ENCODE peak calls at places on chromosomes 3 and 15, in six cellular contexts. One of them, this sample, is unnamed.

GRCh38 chr3:117355566-117355965 is 646.0 kb downstream of the TUSC7 start:
- DNase-seq in foreskin fibroblast: peak; percentile 34
- DNase-seq in neural crest cell: no peak
- DNase-seq in H9: peak; percentile 45
- DNase-seq in choroid plexus epithelial cell: peak; percentile 28
- DNase-seq in WTC11: peak; percentile 49
- DNase-seq in this sample: peak; percentile 22

GRCh38 chr15:83512459-83512858 is 65.3 kb downstream of the SH3GL3 start:
- DNase-seq in choroid plexus epithelial cell: no peak
- DNase-seq in H9: peak; percentile 42
- DNase-seq in WTC11: no peak
- DNase-seq in foreskin fibroblast: no peak
- DNase-seq in neural crest cell: no peak
- DNase-seq in this sample: no peak

GRCh38 chr3:134601539-134602439 is 49.0 kb downstream of the KY start:
- DNase-seq in WTC11: peak; percentile 77
- DNase-seq in foreskin fibroblast: peak; percentile 82
- DNase-seq in H9: peak; percentile 84
- DNase-seq in neural crest cell: peak; percentile 72
- DNase-seq in choroid plexus epithelial cell: peak; percentile 87
- DNase-seq in this sample: no peak

GRCh38 chr3:140695361-140696061 is 17.6 kb downstream of the TRIM42 start:
- DNase-seq in foreskin fibroblast: no peak
- DNase-seq in WTC11: no peak
- DNase-seq in H9: no peak
- DNase-seq in choroid plexus epithelial cell: peak; percentile 5
- DNase-seq in neural crest cell: no peak
- DNase-seq in this sample: no peak

GRCh38 chr3:39269528-39269927 is 10.3 kb downstream of the CX3CR1 start:
- DNase-seq in foreskin fibroblast: no peak
- DNase-seq in choroid plexus epithelial cell: no peak
- DNase-seq in H9: peak; percentile 4
- DNase-seq in WTC11: no peak
- DNase-seq in neural crest cell: no peak
- DNase-seq in this sample: no peak

GRCh38 chr3:109618766-109619378 is 281.5 kb upstream of the DPPA4 start:
- DNase-seq in WTC11: no peak
- DNase-seq in foreskin fibroblast: no peak
- DNase-seq in neural crest cell: no peak
- DNase-seq in H9: no peak
- DNase-seq in choroid plexus epithelial cell: no peak
- DNase-seq in this sample: no peak

GRCh38 chr3:137199678-137200077 is 241.9 kb downstream of the IL20RB start:
- DNase-seq in WTC11: no peak
- DNase-seq in H9: no peak
- DNase-seq in choroid plexus epithelial cell: no peak
- DNase-seq in foreskin fibroblast: no peak
- DNase-seq in neural crest cell: no peak
- DNase-seq in this sample: no peak

GRCh38 chr3:13419356-13420050 is 619 bp downstream of the NUP210 start:
- DNase-seq in foreskin fibroblast: peak; percentile 10
- DNase-seq in H9: peak; percentile 47
- DNase-seq in choroid plexus epithelial cell: no peak
- DNase-seq in neural crest cell: peak; percentile 26
- DNase-seq in WTC11: peak; percentile 44
- DNase-seq in this sample: no peak

GRCh38 chr3:35677797-35678196 is 38.5 kb downstream of the ARPP21 start:
- DNase-seq in H9: no peak
- DNase-seq in choroid plexus epithelial cell: peak; percentile 46
- DNase-seq in foreskin fibroblast: peak; percentile 61
- DNase-seq in neural crest cell: no peak
- DNase-seq in WTC11: no peak
- DNase-seq in this sample: no peak

GRCh38 chr3:16404349-16404895 is 109.1 kb downstream of the RFTN1 start:
- DNase-seq in choroid plexus epithelial cell: no peak
- DNase-seq in H9: no peak
- DNase-seq in neural crest cell: no peak
- DNase-seq in foreskin fibroblast: no peak
- DNase-seq in WTC11: no peak
- DNase-seq in this sample: no peak

GRCh38 chr3:51966941-51967383 is 292 bp downstream of the PCBP4 start:
- DNase-seq in choroid plexus epithelial cell: no peak
- DNase-seq in WTC11: no peak
- DNase-seq in neural crest cell: no peak
- DNase-seq in foreskin fibroblast: peak; percentile 31
- DNase-seq in H9: no peak
- DNase-seq in this sample: no peak

GRCh38 chr3:9808345-9809037 is 1.6 kb upstream of the TTLL3 start:
- DNase-seq in choroid plexus epithelial cell: peak; percentile 45
- DNase-seq in foreskin fibroblast: peak; percentile 63
- DNase-seq in WTC11: peak; percentile 64
- DNase-seq in neural crest cell: no peak
- DNase-seq in H9: peak; percentile 72
- DNase-seq in this sample: peak; percentile 43

GRCh38 chr3:39267631-39268553 is 11.9 kb downstream of the CX3CR1 start:
- DNase-seq in foreskin fibroblast: no peak
- DNase-seq in H9: peak; percentile 14
- DNase-seq in neural crest cell: no peak
- DNase-seq in choroid plexus epithelial cell: no peak
- DNase-seq in WTC11: no peak
- DNase-seq in this sample: no peak

GRCh38 chr3:161069441-161070251 is 35.5 kb downstream of the B3GALNT1 start:
- DNase-seq in foreskin fibroblast: peak; percentile 87
- DNase-seq in WTC11: no peak
- DNase-seq in choroid plexus epithelial cell: peak; percentile 57
- DNase-seq in neural crest cell: no peak
- DNase-seq in H9: no peak
- DNase-seq in this sample: peak; percentile 92

GRCh38 chr15:45714501-45715488 is 80.0 kb downstream of the SQOR start:
- DNase-seq in foreskin fibroblast: peak; percentile 91
- DNase-seq in WTC11: peak; percentile 81
- DNase-seq in choroid plexus epithelial cell: peak; percentile 91
- DNase-seq in neural crest cell: peak; percentile 65
- DNase-seq in H9: peak; percentile 73
- DNase-seq in this sample: peak; percentile 75

GRCh38 chr15:91790826-91791225 is 62.7 kb upstream of the SLCO3A1 start:
- DNase-seq in H9: no peak
- DNase-seq in foreskin fibroblast: no peak
- DNase-seq in WTC11: no peak
- DNase-seq in neural crest cell: no peak
- DNase-seq in choroid plexus epithelial cell: peak; percentile 2
- DNase-seq in this sample: peak; percentile 61

GRCh38 chr15:88083828-88084760 is 172.4 kb downstream of the NTRK3 start:
- DNase-seq in choroid plexus epithelial cell: no peak
- DNase-seq in WTC11: no peak
- DNase-seq in H9: no peak
- DNase-seq in neural crest cell: no peak
- DNase-seq in foreskin fibroblast: no peak
- DNase-seq in this sample: no peak

GRCh38 chr3:123289336-123290106 is 87.8 kb downstream of the SEC22A start:
- DNase-seq in H9: peak; percentile 17
- DNase-seq in neural crest cell: no peak
- DNase-seq in WTC11: no peak
- DNase-seq in foreskin fibroblast: no peak
- DNase-seq in choroid plexus epithelial cell: no peak
- DNase-seq in this sample: no peak

GRCh38 chr15:101773496-101774100 is 29.7 kb upstream of the OR4F6 start:
- DNase-seq in H9: peak; percentile 75
- DNase-seq in choroid plexus epithelial cell: peak; percentile 9
- DNase-seq in neural crest cell: no peak
- DNase-seq in WTC11: peak; percentile 69
- DNase-seq in foreskin fibroblast: no peak
- DNase-seq in this sample: peak; percentile 38

GRCh38 chr3:85162905-85163304 is 204.1 kb downstream of the CADM2 start:
- DNase-seq in neural crest cell: no peak
- DNase-seq in H9: no peak
- DNase-seq in WTC11: no peak
- DNase-seq in choroid plexus epithelial cell: no peak
- DNase-seq in foreskin fibroblast: no peak
- DNase-seq in this sample: no peak

GRCh38 chr3:37605754-37606153 is 255.9 kb upstream of the CTDSPL start:
- DNase-seq in neural crest cell: no peak
- DNase-seq in WTC11: no peak
- DNase-seq in foreskin fibroblast: no peak
- DNase-seq in H9: no peak
- DNase-seq in choroid plexus epithelial cell: no peak
- DNase-seq in this sample: no peak

GRCh38 chr3:37601832-37602231 is 259.8 kb upstream of the CTDSPL start:
- DNase-seq in choroid plexus epithelial cell: no peak
- DNase-seq in neural crest cell: no peak
- DNase-seq in H9: no peak
- DNase-seq in WTC11: no peak
- DNase-seq in foreskin fibroblast: no peak
- DNase-seq in this sample: peak; percentile 57

GRCh38 chr3:37604336-37604833 is 257.3 kb upstream of the CTDSPL start:
- DNase-seq in choroid plexus epithelial cell: no peak
- DNase-seq in H9: no peak
- DNase-seq in WTC11: no peak
- DNase-seq in foreskin fibroblast: no peak
- DNase-seq in neural crest cell: no peak
- DNase-seq in this sample: peak; percentile 22

GRCh38 chr3:37606472-37606871 is 255.2 kb upstream of the CTDSPL start:
- DNase-seq in neural crest cell: no peak
- DNase-seq in H9: no peak
- DNase-seq in choroid plexus epithelial cell: no peak
- DNase-seq in foreskin fibroblast: no peak
- DNase-seq in WTC11: no peak
- DNase-seq in this sample: no peak

DNA sequence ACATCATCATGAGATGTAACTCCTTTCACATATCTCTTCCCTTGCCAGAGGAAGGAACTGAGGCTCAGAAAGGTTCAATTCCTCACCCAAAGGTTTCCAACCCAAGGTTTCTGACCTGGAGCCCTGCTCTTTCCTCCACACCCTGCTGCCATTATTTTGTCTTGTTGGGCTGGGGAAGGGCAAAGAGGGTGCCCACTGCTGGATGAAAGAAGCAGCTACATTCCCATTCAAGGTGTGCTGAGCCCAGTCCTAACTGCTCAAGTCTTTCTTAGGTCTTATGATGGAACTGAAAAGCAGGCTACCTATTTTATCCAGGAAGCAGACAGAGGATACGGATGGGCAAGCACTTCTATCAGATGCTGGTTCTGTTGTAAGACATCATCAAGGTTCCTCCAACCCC is 258.0 kb upstream of the CTDSPL start:
- DNase-seq in WTC11: no peak
- DNase-seq in neural crest cell: no peak
- DNase-seq in H9: no peak
- DNase-seq in choroid plexus epithelial cell: no peak
- DNase-seq in foreskin fibroblast: no peak
- DNase-seq in this sample: no peak
- TF ChIP-seq CTCF in WTC11: no peak
- TF ChIP-seq CTCF in neural crest cell: no peak
- TF ChIP-seq CTCF in H9: peak; percentile 48
- TF ChIP-seq CTCF in choroid plexus epithelial cell: no peak
- TF ChIP-seq CTCF in foreskin fibroblast: no peak
- TF ChIP-seq CTCF in this sample: no peak

DNA sequence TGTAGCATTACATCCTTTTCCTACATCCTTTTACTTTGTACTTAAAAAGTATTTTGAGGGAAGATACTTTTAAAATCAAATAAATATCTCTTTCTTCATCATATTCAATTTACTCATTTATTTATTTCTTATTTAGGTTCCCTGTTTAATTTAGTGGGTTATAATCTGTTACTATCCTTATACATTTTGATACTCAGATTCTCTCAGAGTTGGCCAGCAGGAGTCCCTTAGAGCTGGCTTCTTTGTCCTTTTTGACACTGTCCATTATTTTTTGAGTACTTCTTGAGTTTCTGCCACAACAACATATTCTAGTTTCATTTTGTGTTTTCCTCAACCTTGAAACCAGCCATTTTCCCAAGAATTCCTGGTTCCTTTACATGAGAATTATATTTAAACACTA is 111.6 kb upstream of the DCBLD2 start:
- DNase-seq in choroid plexus epithelial cell: no peak
- DNase-seq in foreskin fibroblast: no peak
- DNase-seq in WTC11: no peak
- DNase-seq in H9: no peak
- DNase-seq in neural crest cell: no peak
- DNase-seq in this sample: no peak
- TF ChIP-seq CTCF in choroid plexus epithelial cell: peak; percentile 38
- TF ChIP-seq CTCF in foreskin fibroblast: peak; percentile 6
- TF ChIP-seq CTCF in WTC11: no peak
- TF ChIP-seq CTCF in H9: peak; percentile 23
- TF ChIP-seq CTCF in neural crest cell: peak; percentile 25
- TF ChIP-seq CTCF in this sample: no peak

GRCh38 chr15:86044981-86045380 is 34.7 kb upstream of the AGBL1 start:
- DNase-seq in WTC11: no peak
- DNase-seq in neural crest cell: no peak
- DNase-seq in H9: no peak
- DNase-seq in choroid plexus epithelial cell: no peak
- DNase-seq in foreskin fibroblast: no peak
- DNase-seq in this sample: no peak
- TF ChIP-seq CTCF in WTC11: no peak
- TF ChIP-seq CTCF in neural crest cell: no peak
- TF ChIP-seq CTCF in H9: peak; percentile 36
- TF ChIP-seq CTCF in choroid plexus epithelial cell: no peak
- TF ChIP-seq CTCF in foreskin fibroblast: no peak
- TF ChIP-seq CTCF in this sample: no peak

DNA sequence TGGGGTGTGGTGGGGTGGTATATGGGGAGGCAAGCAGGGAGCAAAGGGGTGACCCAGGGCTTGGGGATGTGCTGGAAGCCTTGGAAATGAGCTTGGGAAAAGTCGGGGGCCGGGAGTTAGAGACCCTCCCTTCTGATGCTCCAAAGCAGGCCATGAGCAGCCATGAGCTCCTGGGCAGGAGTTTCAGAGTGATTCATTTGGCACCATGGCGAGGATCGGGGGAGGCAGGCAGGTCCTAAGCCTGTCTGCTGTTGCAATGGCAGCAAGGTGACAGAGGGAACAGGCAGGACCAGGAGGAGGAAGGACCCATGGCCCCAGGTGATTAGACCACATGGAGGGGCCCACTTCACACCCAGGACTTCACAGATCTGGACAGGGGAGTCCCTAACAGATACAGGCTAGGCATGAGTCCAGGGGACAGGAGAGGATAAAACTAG is 21.3 kb downstream of the RGMA start:
- DNase-seq in foreskin fibroblast: no peak
- DNase-seq in WTC11: no peak
- DNase-seq in H9: no peak
- DNase-seq in choroid plexus epithelial cell: no peak
- DNase-seq in neural crest cell: no peak
- DNase-seq in this sample: peak; percentile 36
- TF ChIP-seq CTCF in foreskin fibroblast: no peak
- TF ChIP-seq CTCF in WTC11: no peak
- TF ChIP-seq CTCF in H9: no peak
- TF ChIP-seq CTCF in choroid plexus epithelial cell: no peak
- TF ChIP-seq CTCF in neural crest cell: no peak
- TF ChIP-seq CTCF in this sample: no peak

GRCh38 chr15:92797168-92798052 is 102.7 kb upstream of the CHD2 start:
- DNase-seq in neural crest cell: no peak
- DNase-seq in choroid plexus epithelial cell: peak; percentile 88
- DNase-seq in foreskin fibroblast: peak; percentile 87
- DNase-seq in WTC11: no peak
- DNase-seq in H9: no peak
- DNase-seq in this sample: peak; percentile 76
- TF ChIP-seq CTCF in neural crest cell: peak; percentile 88
- TF ChIP-seq CTCF in choroid plexus epithelial cell: peak; percentile 62
- TF ChIP-seq CTCF in foreskin fibroblast: peak; percentile 42
- TF ChIP-seq CTCF in WTC11: peak; percentile 56
- TF ChIP-seq CTCF in H9: peak; percentile 89
- TF ChIP-seq CTCF in this sample: peak; percentile 53

This sample was measured in MCF 10A.